ENCODE peak calls at places on chromosomes 7 and 10, in four cellular contexts. One of them, this sample, is unnamed.

GRCh38 chr10:11625019-11625735 is 13.7 kb upstream of the USP6NL start:
- DNase-seq in globus pallidus: no peak
- DNase-seq in CD8-positive, alpha-beta T cell: no peak
- DNase-seq in AG08396: no peak
- DNase-seq in this sample: no peak

GRCh38 chr7:155203059-155203881 is 94.4 kb upstream of the INSIG1 start:
- DNase-seq in globus pallidus: no peak
- DNase-seq in CD8-positive, alpha-beta T cell: no peak
- DNase-seq in AG08396: no peak
- DNase-seq in this sample: no peak

GRCh38 chr7:28207486-28208158 is 27.0 kb upstream of the JAZF1 start:
- DNase-seq in globus pallidus: no peak
- DNase-seq in CD8-positive, alpha-beta T cell: no peak
- DNase-seq in AG08396: no peak
- DNase-seq in this sample: no peak

GRCh38 chr7:20417260-20417659 is 86.6 kb downstream of the ITGB8 start:
- DNase-seq in globus pallidus: peak; percentile 42
- DNase-seq in CD8-positive, alpha-beta T cell: no peak
- DNase-seq in AG08396: no peak
- DNase-seq in this sample: no peak

GRCh38 chr7:100726998-100727761 is 6.2 kb upstream of the ZAN start:
- DNase-seq in globus pallidus: no peak
- DNase-seq in CD8-positive, alpha-beta T cell: no peak
- DNase-seq in AG08396: peak; percentile 82
- DNase-seq in this sample: no peak

GRCh38 chr7:34087892-34088891 is 182.9 kb downstream of the BMPER start:
- DNase-seq in globus pallidus: no peak
- DNase-seq in CD8-positive, alpha-beta T cell: no peak
- DNase-seq in AG08396: peak; percentile 48
- DNase-seq in this sample: peak; percentile 43

GRCh38 chr7:131034166-131034881 is 293.4 kb upstream of the MKLN1 start:
- DNase-seq in globus pallidus: no peak
- DNase-seq in CD8-positive, alpha-beta T cell: no peak
- DNase-seq in AG08396: no peak
- DNase-seq in this sample: no peak

GRCh38 chr10:47357131-47357582 is 9.0 kb downstream of the RBP3 start:
- DNase-seq in globus pallidus: no peak
- DNase-seq in CD8-positive, alpha-beta T cell: no peak
- DNase-seq in AG08396: no peak
- DNase-seq in this sample: no peak

GRCh38 chr7:37052673-37053072 is 328.4 kb upstream of the AOAH start:
- DNase-seq in globus pallidus: no peak
- DNase-seq in CD8-positive, alpha-beta T cell: peak; percentile 23
- DNase-seq in AG08396: peak; percentile 45
- DNase-seq in this sample: peak; percentile 61

GRCh38 chr7:2529161-2530075 is 9.8 kb downstream of the LFNG start:
- DNase-seq in globus pallidus: peak; percentile 74
- DNase-seq in CD8-positive, alpha-beta T cell: peak; percentile 70
- DNase-seq in AG08396: peak; percentile 82
- DNase-seq in this sample: peak; percentile 99

GRCh38 chr7:115097175-115097671 is 175.3 kb downstream of the MDFIC start:
- DNase-seq in globus pallidus: no peak
- DNase-seq in CD8-positive, alpha-beta T cell: no peak
- DNase-seq in AG08396: no peak
- DNase-seq in this sample: no peak

GRCh38 chr10:110048781-110049180 is 41.0 kb downstream of the ADD3 start:
- DNase-seq in globus pallidus: no peak
- DNase-seq in CD8-positive, alpha-beta T cell: no peak
- DNase-seq in AG08396: no peak
- DNase-seq in this sample: no peak

GRCh38 chr10:112653215-112653614 is 206.2 kb downstream of the VTI1A start:
- DNase-seq in globus pallidus: no peak
- DNase-seq in CD8-positive, alpha-beta T cell: no peak
- DNase-seq in AG08396: no peak
- DNase-seq in this sample: no peak

GRCh38 chr7:1974290-1974689 is 258.5 kb downstream of the MAD1L1 start:
- DNase-seq in globus pallidus: no peak
- DNase-seq in CD8-positive, alpha-beta T cell: no peak
- DNase-seq in AG08396: no peak
- DNase-seq in this sample: no peak

GRCh38 chr10:110717830-110718595 is 73.9 kb downstream of the RBM20 start:
- DNase-seq in globus pallidus: peak; percentile 31
- DNase-seq in CD8-positive, alpha-beta T cell: no peak
- DNase-seq in AG08396: no peak
- DNase-seq in this sample: no peak

GRCh38 chr7:32102432-32102851 is 32.2 kb upstream of the PDE1C start:
- DNase-seq in globus pallidus: no peak
- DNase-seq in CD8-positive, alpha-beta T cell: no peak
- DNase-seq in AG08396: no peak
- DNase-seq in this sample: no peak

GRCh38 chr7:115613836-115614235 is 416.7 kb downstream of the TFEC start:
- DNase-seq in globus pallidus: no peak
- DNase-seq in CD8-positive, alpha-beta T cell: no peak
- DNase-seq in AG08396: no peak
- DNase-seq in this sample: no peak

GRCh38 chr10:45602082-45602730 is 70.4 kb downstream of the ZFAND4 start:
- DNase-seq in globus pallidus: no peak
- DNase-seq in CD8-positive, alpha-beta T cell: no peak
- DNase-seq in AG08396: peak; percentile 73
- DNase-seq in this sample: no peak

GRCh38 chr7:12518920-12519681 is 51.4 kb upstream of the SCIN start:
- DNase-seq in globus pallidus: no peak
- DNase-seq in CD8-positive, alpha-beta T cell: no peak
- DNase-seq in AG08396: no peak
- DNase-seq in this sample: peak; percentile 30

GRCh38 chr10:43888551-43888950 is 239.9 kb upstream of the ZNF32 start:
- DNase-seq in globus pallidus: no peak
- DNase-seq in CD8-positive, alpha-beta T cell: no peak
- DNase-seq in AG08396: peak; percentile 60
- DNase-seq in this sample: no peak

GRCh38 chr10:43823237-43823605 is 174.5 kb upstream of the ZNF32 start:
- DNase-seq in globus pallidus: no peak
- DNase-seq in CD8-positive, alpha-beta T cell: no peak
- DNase-seq in AG08396: no peak
- DNase-seq in this sample: no peak

GRCh38 chr10:121978511-121978910 is 3.5 kb upstream of the NSMCE4A start:
- DNase-seq in globus pallidus: no peak
- DNase-seq in CD8-positive, alpha-beta T cell: no peak
- DNase-seq in AG08396: no peak
- DNase-seq in this sample: no peak

GRCh38 chr7:21767300-21767900 is 178.3 kb downstream of the CDCA7L start:
- DNase-seq in globus pallidus: peak; percentile 66
- DNase-seq in CD8-positive, alpha-beta T cell: no peak
- DNase-seq in AG08396: peak; percentile 7
- DNase-seq in this sample: peak; percentile 51

GRCh38 chr10:49322371-49323170 is 23.6 kb downstream of the C10orf71 start:
- DNase-seq in globus pallidus: no peak
- DNase-seq in CD8-positive, alpha-beta T cell: no peak
- DNase-seq in AG08396: no peak
- DNase-seq in this sample: no peak

GRCh38 chr10:71748671-71749191 is 24.6 kb downstream of the VSIR start:
- DNase-seq in globus pallidus: peak; percentile 71
- DNase-seq in CD8-positive, alpha-beta T cell: peak; percentile 74
- DNase-seq in AG08396: peak; percentile 34
- DNase-seq in this sample: no peak

GRCh38 chr10:116216676-116217075 is 56.3 kb downstream of the GFRA1 start:
- DNase-seq in globus pallidus: no peak
- DNase-seq in CD8-positive, alpha-beta T cell: no peak
- DNase-seq in AG08396: no peak
- DNase-seq in this sample: no peak

GRCh38 chr7:106062006-106062405 is 50.1 kb downstream of the SYPL1 start:
- DNase-seq in globus pallidus: no peak
- DNase-seq in CD8-positive, alpha-beta T cell: no peak
- DNase-seq in AG08396: no peak
- DNase-seq in this sample: peak; percentile 70

This sample was measured in H54.